ENCODE peak calls at places on chromosomes 6 and 20, in four cellular contexts. I is mesenchymal stem cell, C is SK-N-SH, U is neuronal stem cell. R is an unnamed sample.

GRCh38 chr6:36202101-36202500 is 5.6 kb downstream of the BRPF3 start:
- DNase-seq in I (no peak), C (no peak), U (no peak), R (no peak)

GRCh38 chr20:24721891-24722530 is 227.1 kb upstream of the CST7 start:
- DNase-seq in I (no peak), C (no peak), U (no peak), R (no peak)

GRCh38 chr6:3882865-3883264 is 33.7 kb downstream of the FAM50B start:
- DNase-seq in I (peak; percentile 17), C (no peak), U (no peak), R (no peak)

GRCh38 chr6:56401477-56402070 is 154.2 kb upstream of the COL21A1 start:
- DNase-seq in I (no peak), C (no peak), U (no peak), R (no peak)

GRCh38 chr20:60299951-60300350 is 341.7 kb downstream of the CDH26 start:
- DNase-seq in I (no peak), C (no peak), U (no peak), R (no peak)

GRCh38 chr6:147972436-147972835 is 370.2 kb upstream of the SASH1 start:
- DNase-seq in I (no peak), C (no peak), U (no peak), R (no peak)

GRCh38 chr6:148629197-148629909 is 117.5 kb upstream of the UST start:
- DNase-seq in I (peak; percentile 14), C (no peak), U (no peak), R (no peak)

GRCh38 chr20:51363813-51364212 is 178.7 kb downstream of the NFATC2 start:
- DNase-seq in I (no peak), C (no peak), U (no peak), R (no peak)

GRCh38 chr6:170152111-170152926 is 138.6 kb downstream of the DLL1 start:
- DNase-seq in I (no peak), C (no peak), U (peak; percentile 20), R (no peak)

GRCh38 chr6:79586548-79586947 is 44.6 kb upstream of the SH3BGRL2 start:
- DNase-seq in I (peak; percentile 65), C (peak; percentile 52), U (no peak), R (no peak)

GRCh38 chr6:156963712-156964700 is 186.8 kb downstream of the ARID1B start:
- DNase-seq in I (peak; percentile 65), C (no peak), U (no peak), R (no peak)

GRCh38 chr6:25088513-25088912 is 152.8 kb upstream of the RIPOR2 start:
- DNase-seq in I (peak; percentile 79), C (no peak), U (no peak), R (no peak)

GRCh38 chr20:13656721-13657368 is 18.1 kb upstream of the TASP1 start:
- DNase-seq in I (no peak), C (no peak), U (no peak), R (no peak)

GRCh38 chr6:123769431-123769830 is 34.2 kb upstream of the NKAIN2 start:
- DNase-seq in I (no peak), C (no peak), U (no peak), R (no peak)

GRCh38 chr20:50379049-50379990 is 130.9 kb upstream of the PTPN1 start:
- DNase-seq in I (peak; percentile 80), C (peak; percentile 67), U (no peak), R (no peak)

GRCh38 chr6:118800394-118801071 is 93.4 kb upstream of the ASF1A start:
- DNase-seq in I (peak; percentile 79), C (peak; percentile 78), U (peak; percentile 74), R (peak; percentile 90)
- H3K4me2 ChIP-seq in I (peak overlapping the region; percentile 23), C (peak overlapping the region; percentile 48), U (no peak overlapping the region), R (peak overlapping the region; percentile 63)

DNA sequence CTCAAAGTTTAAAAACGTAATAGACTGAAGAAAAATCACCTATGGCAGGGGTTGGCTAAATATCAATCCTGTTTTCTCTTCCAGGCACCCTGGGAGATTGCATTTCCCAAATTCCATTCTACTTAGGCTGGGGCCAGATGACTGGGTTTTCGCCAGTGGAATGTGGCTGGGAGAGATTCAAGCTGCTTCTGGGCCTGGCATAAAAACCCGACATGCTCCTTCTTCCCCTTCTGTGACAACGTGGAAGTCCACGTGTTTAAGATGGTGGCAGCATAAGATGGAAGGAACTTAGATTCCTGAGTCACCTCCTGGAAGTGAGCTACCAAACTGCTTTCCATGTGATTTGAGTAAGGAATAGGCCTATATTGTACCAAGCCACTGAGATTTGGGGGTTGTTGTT is 82.1 kb upstream of the CD83 start:
- DNase-seq in I (peak; percentile 68), C (no peak), U (no peak), R (no peak)
- H3K4me2 ChIP-seq in I (no peak overlapping the region), C (no peak overlapping the region), U (no peak overlapping the region), R (no peak overlapping the region)

GRCh38 chr6:40577672-40578071 is 9.5 kb downstream of the LRFN2 start:
- DNase-seq in I (no peak), C (no peak), U (no peak), R (no peak)
- H3K4me2 ChIP-seq in I (no peak overlapping the region), C (no peak overlapping the region), U (no peak overlapping the region), R (no peak overlapping the region)

DNA sequence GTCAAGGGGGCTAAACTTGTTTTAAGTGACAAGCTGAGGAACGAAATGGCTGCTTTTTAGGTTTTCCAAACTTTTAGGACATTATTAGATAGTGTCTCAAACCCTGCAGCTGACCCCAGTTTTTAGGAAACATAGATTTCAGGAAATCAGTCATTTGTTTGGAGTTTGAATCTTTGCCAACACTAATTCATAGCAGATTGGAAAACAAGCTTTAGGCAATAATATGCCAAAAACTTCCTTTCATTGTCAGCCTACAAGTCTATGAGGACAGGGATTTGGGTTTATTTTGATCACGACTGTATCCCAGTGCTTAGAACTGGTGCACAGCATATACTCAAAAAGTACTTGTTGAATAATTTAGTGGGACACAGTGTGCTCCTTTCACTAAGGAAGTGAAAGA is 123.2 kb downstream of the TINAG start:
- DNase-seq in I (no peak), C (no peak), U (no peak), R (no peak)
- H3K4me2 ChIP-seq in I (no peak overlapping the region), C (peak overlapping the region; percentile 27), U (no peak overlapping the region), R (no peak overlapping the region)

DNA sequence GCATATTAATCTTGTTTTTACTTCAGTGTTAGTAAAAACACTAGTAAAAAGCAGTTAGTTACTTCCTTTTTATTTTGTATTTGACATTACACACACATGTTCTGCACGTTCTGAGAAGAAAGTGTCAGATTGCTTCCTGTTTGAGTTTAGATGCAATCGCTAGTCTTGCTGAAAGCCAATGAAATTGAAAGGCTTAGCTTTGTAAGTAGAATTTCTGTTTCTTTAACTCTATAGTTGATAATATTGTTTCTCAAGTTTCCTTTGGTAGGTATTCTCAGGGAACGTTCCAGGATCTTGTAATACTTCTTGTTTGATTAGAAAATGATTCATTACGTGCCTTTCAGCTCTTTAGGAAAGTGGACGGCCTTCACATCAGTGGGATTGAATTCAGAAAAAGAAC is 55.0 kb downstream of the CDKAL1 start:
- DNase-seq in I (no peak), C (no peak), U (no peak), R (no peak)
- H3K4me2 ChIP-seq in I (no peak overlapping the region), C (no peak overlapping the region), U (no peak overlapping the region), R (peak overlapping the region; percentile 36)

GRCh38 chr6:125507987-125508655 is 206.4 kb upstream of the HDDC2 start:
- DNase-seq in I (peak; percentile 52), C (no peak), U (no peak), R (no peak)
- H3K4me2 ChIP-seq in I (no peak overlapping the region), C (no peak overlapping the region), U (no peak overlapping the region), R (no peak overlapping the region)

GRCh38 chr6:108728826-108729225 is 119.4 kb upstream of the ARMC2 start:
- DNase-seq in I (no peak), C (no peak), U (no peak), R (no peak)
- H3K4me2 ChIP-seq in I (no peak overlapping the region), C (no peak overlapping the region), U (no peak overlapping the region), R (no peak overlapping the region)

GRCh38 chr6:167576798-167577528 is 249.7 kb upstream of the AFDN start:
- DNase-seq in I (no peak), C (no peak), U (no peak), R (no peak)

GRCh38 chr6:167579786-167580370 is 246.8 kb upstream of the AFDN start:
- DNase-seq in I (no peak), C (no peak), U (no peak), R (no peak)

GRCh38 chr6:167577891-167578361 is 248.8 kb upstream of the AFDN start:
- DNase-seq in I (no peak), C (no peak), U (no peak), R (no peak)

GRCh38 chr6:167580512-167580911 is 246.2 kb upstream of the AFDN start:
- DNase-seq in I (no peak), C (no peak), U (no peak), R (no peak)

GRCh38 chr6:167578371-167578901 is 248.3 kb upstream of the AFDN start:
- DNase-seq in I (no peak), C (no peak), U (no peak), R (no peak)
- H3K4me2 ChIP-seq in I (no peak overlapping the region), C (no peak overlapping the region), U (no peak overlapping the region), R (no peak overlapping the region)

GRCh38 chr20:23039136-23039875 is 4.2 kb downstream of the SSTR4 start:
- DNase-seq in I (no peak), C (no peak), U (no peak), R (peak; percentile 1)
- H3K4me2 ChIP-seq in I (no peak overlapping the region), C (no peak overlapping the region), U (no peak overlapping the region), R (no peak overlapping the region)

DNA sequence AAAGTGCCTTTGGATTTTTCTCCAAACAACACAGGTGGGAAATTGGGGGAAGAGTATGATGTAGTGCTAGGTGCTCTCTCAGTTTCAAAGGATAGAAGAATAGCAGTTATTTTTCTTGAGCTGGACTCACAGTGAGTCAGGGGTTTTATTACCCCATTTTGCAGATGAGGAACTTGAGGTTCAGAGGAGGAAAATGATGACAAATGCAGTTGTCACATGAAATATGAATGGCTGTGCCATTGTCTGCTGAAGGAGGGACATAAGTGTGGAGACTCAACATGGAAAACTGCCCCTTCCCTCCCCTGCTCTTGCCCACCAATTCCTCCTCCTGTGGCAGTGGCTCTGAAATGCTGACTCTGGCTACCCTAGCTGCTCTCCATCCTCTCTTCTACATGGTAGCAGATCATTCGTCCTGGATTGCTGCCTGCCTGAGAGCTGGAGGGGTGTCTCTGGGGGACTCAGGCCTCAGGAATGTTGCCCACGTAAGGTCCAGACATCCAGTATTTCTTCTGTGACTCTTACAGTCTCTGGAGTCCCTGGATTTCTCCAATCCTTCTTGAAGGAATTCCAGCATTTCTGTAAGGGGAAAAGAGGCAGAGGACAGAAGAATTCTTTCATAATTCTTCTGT is 37.6 kb upstream of the EPB41L1 start:
- DNase-seq in I (peak; percentile 48), C (no peak), U (no peak), R (no peak)
- H3K4me2 ChIP-seq in I (no peak overlapping the region), C (peak overlapping the region; percentile 12), U (no peak overlapping the region), R (no peak overlapping the region)

R was measured in DND-41.